ENCODE peak calls at places on chromosomes 5 and 9, in five cellular contexts. One of them, this sample, is unnamed.
A peak's percentile ranks its signal among the peaks of the same experiment; 100 is the strongest.

GRCh38 chr5:72241346-72242003 is 78.6 kb downstream of the MRPS27 start:
- DNase-seq in cardiac fibroblast: no peak
- DNase-seq in cardiac muscle cell: no peak
- DNase-seq in foreskin fibroblast: no peak
- DNase-seq in BJ: no peak
- DNase-seq in this sample: no peak

GRCh38 chr9:109716631-109717030 is 63.4 kb upstream of the PALM2AKAP2 start:
- DNase-seq in foreskin fibroblast: no peak
- DNase-seq in BJ: no peak
- DNase-seq in cardiac muscle cell: no peak
- DNase-seq in cardiac fibroblast: no peak
- DNase-seq in this sample: no peak

GRCh38 chr5:127824126-127824525 is 120.9 kb downstream of the CCDC192 start:
- DNase-seq in cardiac muscle cell: no peak
- DNase-seq in cardiac fibroblast: peak; percentile 17
- DNase-seq in BJ: no peak
- DNase-seq in foreskin fibroblast: peak; percentile 27
- DNase-seq in this sample: no peak

GRCh38 chr9:92665836-92666235 is 4.1 kb downstream of the IPPK start:
- DNase-seq in cardiac fibroblast: no peak
- DNase-seq in BJ: no peak
- DNase-seq in cardiac muscle cell: no peak
- DNase-seq in foreskin fibroblast: peak; percentile 26
- DNase-seq in this sample: no peak

GRCh38 chr9:36963356-36963755 is 70.7 kb downstream of the PAX5 start:
- DNase-seq in foreskin fibroblast: no peak
- DNase-seq in cardiac fibroblast: no peak
- DNase-seq in BJ: no peak
- DNase-seq in cardiac muscle cell: no peak
- DNase-seq in this sample: no peak

GRCh38 chr9:123772967-123773366 is 157.0 kb downstream of the DENND1A start:
- DNase-seq in BJ: no peak
- DNase-seq in cardiac fibroblast: no peak
- DNase-seq in cardiac muscle cell: no peak
- DNase-seq in foreskin fibroblast: no peak
- DNase-seq in this sample: no peak

GRCh38 chr5:164207646-164208045 is 702.2 kb downstream of the MAT2B start:
- DNase-seq in foreskin fibroblast: no peak
- DNase-seq in BJ: no peak
- DNase-seq in cardiac fibroblast: peak; percentile 6
- DNase-seq in cardiac muscle cell: no peak
- DNase-seq in this sample: no peak

GRCh38 chr5:166441-167372 is 24.6 kb upstream of the LRRC14B start:
- DNase-seq in cardiac muscle cell: no peak
- DNase-seq in BJ: no peak
- DNase-seq in cardiac fibroblast: no peak
- DNase-seq in foreskin fibroblast: no peak
- DNase-seq in this sample: no peak

GRCh38 chr5:124867064-124867707 is 120.7 kb upstream of the ZNF608 start:
- DNase-seq in cardiac fibroblast: peak; percentile 46
- DNase-seq in BJ: peak; percentile 85
- DNase-seq in foreskin fibroblast: peak; percentile 88
- DNase-seq in cardiac muscle cell: no peak
- DNase-seq in this sample: peak; percentile 56

GRCh38 chr5:68015381-68015780 is 200.2 kb upstream of the PIK3R1 start:
- DNase-seq in cardiac muscle cell: no peak
- DNase-seq in foreskin fibroblast: no peak
- DNase-seq in cardiac fibroblast: no peak
- DNase-seq in BJ: no peak
- DNase-seq in this sample: no peak

GRCh38 chr5:134561871-134562296 is 36.4 kb downstream of the JADE2 start:
- DNase-seq in foreskin fibroblast: peak; percentile 76
- DNase-seq in BJ: no peak
- DNase-seq in cardiac fibroblast: peak; percentile 95
- DNase-seq in cardiac muscle cell: no peak
- DNase-seq in this sample: no peak

GRCh38 chr5:112154940-112155686 is 264.0 kb downstream of the EPB41L4A start:
- DNase-seq in cardiac muscle cell: no peak
- DNase-seq in cardiac fibroblast: no peak
- DNase-seq in foreskin fibroblast: peak; percentile 49
- DNase-seq in BJ: no peak
- DNase-seq in this sample: no peak

GRCh38 chr5:141149812-141150211 is at the start of gene PCDHB6:
- DNase-seq in foreskin fibroblast: peak; percentile 2
- DNase-seq in cardiac muscle cell: no peak
- DNase-seq in cardiac fibroblast: peak; percentile 3
- DNase-seq in BJ: no peak
- DNase-seq in this sample: no peak

GRCh38 chr5:147743012-147743411 is 39.5 kb downstream of the JAKMIP2 start:
- DNase-seq in cardiac muscle cell: no peak
- DNase-seq in BJ: no peak
- DNase-seq in foreskin fibroblast: no peak
- DNase-seq in cardiac fibroblast: no peak
- DNase-seq in this sample: no peak

GRCh38 chr5:144549580-144549979 is 378.9 kb downstream of the KCTD16 start:
- DNase-seq in foreskin fibroblast: peak; percentile 70
- DNase-seq in cardiac fibroblast: peak; percentile 43
- DNase-seq in cardiac muscle cell: no peak
- DNase-seq in BJ: peak; percentile 27
- DNase-seq in this sample: peak; percentile 57

GRCh38 chr5:111548312-111548930 is 36.1 kb upstream of the STARD4 start:
- DNase-seq in cardiac muscle cell: no peak
- DNase-seq in cardiac fibroblast: no peak
- DNase-seq in foreskin fibroblast: no peak
- DNase-seq in BJ: no peak
- DNase-seq in this sample: no peak

GRCh38 chr9:74887041-74887980 is at the start of gene TRPM6:
- DNase-seq in foreskin fibroblast: peak; percentile 89
- DNase-seq in BJ: peak; percentile 13
- DNase-seq in cardiac fibroblast: peak; percentile 88
- DNase-seq in cardiac muscle cell: peak; percentile 74
- DNase-seq in this sample: peak; percentile 47

GRCh38 chr5:34667705-34668104 is 11.6 kb downstream of the RAI14 start:
- DNase-seq in cardiac fibroblast: no peak
- DNase-seq in BJ: no peak
- DNase-seq in cardiac muscle cell: no peak
- DNase-seq in foreskin fibroblast: no peak
- DNase-seq in this sample: no peak

DNA sequence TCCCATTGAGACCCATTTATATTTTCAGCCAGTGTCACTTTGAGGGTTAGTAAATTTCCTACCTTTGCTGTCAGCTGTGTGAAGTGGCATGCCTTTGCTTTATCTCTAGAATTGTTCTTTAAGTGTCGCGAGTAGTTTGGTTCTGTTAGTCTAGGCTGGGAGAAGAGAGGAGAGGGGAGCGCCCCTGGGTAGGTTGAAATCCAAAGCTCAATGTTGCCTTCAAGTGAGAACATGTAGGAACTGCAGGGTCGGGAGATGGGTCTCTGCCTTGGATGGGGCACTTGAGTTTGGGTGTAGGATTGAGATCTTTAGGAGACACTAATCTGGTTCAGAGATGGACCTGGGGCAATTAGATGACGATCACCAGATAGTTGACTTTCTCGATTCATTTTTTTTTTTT is 46.3 kb downstream of the STC2 start:
- DNase-seq in cardiac muscle cell: peak; percentile 94
- DNase-seq in BJ: no peak
- DNase-seq in foreskin fibroblast: peak; percentile 21
- DNase-seq in cardiac fibroblast: peak; percentile 54
- DNase-seq in this sample: no peak
- TF ChIP-seq CTCF in cardiac muscle cell: peak; percentile 54
- TF ChIP-seq CTCF in BJ: peak; percentile 37
- TF ChIP-seq CTCF in foreskin fibroblast: peak; percentile 24
- TF ChIP-seq CTCF in cardiac fibroblast: peak; percentile 40
- TF ChIP-seq CTCF in this sample: peak; percentile 21

GRCh38 chr5:19235101-19235584 is 752.9 kb downstream of the CDH18 start:
- DNase-seq in foreskin fibroblast: no peak
- DNase-seq in cardiac fibroblast: no peak
- DNase-seq in cardiac muscle cell: no peak
- DNase-seq in BJ: no peak
- DNase-seq in this sample: no peak
- TF ChIP-seq CTCF in foreskin fibroblast: no peak
- TF ChIP-seq CTCF in cardiac fibroblast: no peak
- TF ChIP-seq CTCF in cardiac muscle cell: no peak
- TF ChIP-seq CTCF in BJ: no peak
- TF ChIP-seq CTCF in this sample: no peak

GRCh38 chr9:68941780-68942459 is 72.0 kb downstream of the PRKACG start:
- DNase-seq in BJ: no peak
- DNase-seq in cardiac fibroblast: no peak
- DNase-seq in foreskin fibroblast: no peak
- DNase-seq in cardiac muscle cell: peak; percentile 11
- DNase-seq in this sample: no peak
- TF ChIP-seq CTCF in BJ: no peak
- TF ChIP-seq CTCF in cardiac fibroblast: no peak
- TF ChIP-seq CTCF in foreskin fibroblast: no peak
- TF ChIP-seq CTCF in cardiac muscle cell: no peak
- TF ChIP-seq CTCF in this sample: no peak

GRCh38 chr5:53114988-53115387 is 5.4 kb upstream of the MOCS2 start:
- DNase-seq in foreskin fibroblast: peak; percentile 56
- DNase-seq in cardiac fibroblast: peak; percentile 53
- DNase-seq in cardiac muscle cell: no peak
- DNase-seq in BJ: no peak
- DNase-seq in this sample: no peak
- TF ChIP-seq CTCF in foreskin fibroblast: peak; percentile 22
- TF ChIP-seq CTCF in cardiac fibroblast: peak; percentile 14
- TF ChIP-seq CTCF in cardiac muscle cell: peak; percentile 43
- TF ChIP-seq CTCF in BJ: peak; percentile 35
- TF ChIP-seq CTCF in this sample: peak; percentile 19